ENCODE peak calls at places on chromosomes 3 and 15, in four cellular contexts. One of them, this sample, is unnamed.

GRCh38 chr3:194163697-194164096 is 27.7 kb downstream of the HES1 start:
- DNase-seq in spleen: no peak
- DNase-seq in CD8-positive, alpha-beta T cell: no peak
- DNase-seq in GM20000: no peak
- DNase-seq in this sample: no peak

GRCh38 chr15:70083423-70083822 is 14.3 kb downstream of the TLE3 start:
- DNase-seq in CD8-positive, alpha-beta T cell: no peak
- DNase-seq in GM20000: no peak
- DNase-seq in spleen: no peak
- DNase-seq in this sample: no peak

GRCh38 chr3:100865442-100865841 is 127.8 kb downstream of the ABI3BP start:
- DNase-seq in spleen: no peak
- DNase-seq in GM20000: no peak
- DNase-seq in CD8-positive, alpha-beta T cell: no peak
- DNase-seq in this sample: no peak

GRCh38 chr3:34837848-34838741 is 801.2 kb upstream of the ARPP21 start:
- DNase-seq in spleen: no peak
- DNase-seq in GM20000: no peak
- DNase-seq in CD8-positive, alpha-beta T cell: no peak
- DNase-seq in this sample: no peak

GRCh38 chr3:74377701-74378100 is 236.8 kb downstream of the CNTN3 start:
- DNase-seq in spleen: no peak
- DNase-seq in GM20000: no peak
- DNase-seq in CD8-positive, alpha-beta T cell: no peak
- DNase-seq in this sample: no peak

GRCh38 chr3:55609230-55610100 is 122.4 kb upstream of the WNT5A start:
- DNase-seq in GM20000: no peak
- DNase-seq in CD8-positive, alpha-beta T cell: no peak
- DNase-seq in spleen: no peak
- DNase-seq in this sample: no peak

GRCh38 chr15:80512729-80513670 is 108.8 kb downstream of the ARNT2 start:
- DNase-seq in CD8-positive, alpha-beta T cell: no peak
- DNase-seq in spleen: no peak
- DNase-seq in GM20000: no peak
- DNase-seq in this sample: no peak

GRCh38 chr3:23928525-23928924 is 11.6 kb downstream of the RPL15 start:
- DNase-seq in CD8-positive, alpha-beta T cell: no peak
- DNase-seq in GM20000: no peak
- DNase-seq in spleen: no peak
- DNase-seq in this sample: no peak

GRCh38 chr3:180417241-180417640 is 184.7 kb upstream of the TTC14 start:
- DNase-seq in GM20000: no peak
- DNase-seq in CD8-positive, alpha-beta T cell: no peak
- DNase-seq in spleen: no peak
- DNase-seq in this sample: no peak

GRCh38 chr3:126146034-126146433 is 34.4 kb downstream of the ALDH1L1 start:
- DNase-seq in CD8-positive, alpha-beta T cell: no peak
- DNase-seq in spleen: peak; percentile 46
- DNase-seq in GM20000: no peak
- DNase-seq in this sample: peak; percentile 53

GRCh38 chr15:59222106-59222505 is 15.5 kb downstream of the LDHAL6B start:
- DNase-seq in spleen: no peak
- DNase-seq in GM20000: no peak
- DNase-seq in CD8-positive, alpha-beta T cell: no peak
- DNase-seq in this sample: no peak

GRCh38 chr3:115062412-115062956 is 84.6 kb downstream of the ZBTB20 start:
- DNase-seq in GM20000: no peak
- DNase-seq in spleen: no peak
- DNase-seq in CD8-positive, alpha-beta T cell: no peak
- DNase-seq in this sample: no peak

GRCh38 chr3:81788044-81788443 is 26.6 kb upstream of the GBE1 start:
- DNase-seq in GM20000: no peak
- DNase-seq in spleen: no peak
- DNase-seq in CD8-positive, alpha-beta T cell: no peak
- DNase-seq in this sample: no peak

DNA sequence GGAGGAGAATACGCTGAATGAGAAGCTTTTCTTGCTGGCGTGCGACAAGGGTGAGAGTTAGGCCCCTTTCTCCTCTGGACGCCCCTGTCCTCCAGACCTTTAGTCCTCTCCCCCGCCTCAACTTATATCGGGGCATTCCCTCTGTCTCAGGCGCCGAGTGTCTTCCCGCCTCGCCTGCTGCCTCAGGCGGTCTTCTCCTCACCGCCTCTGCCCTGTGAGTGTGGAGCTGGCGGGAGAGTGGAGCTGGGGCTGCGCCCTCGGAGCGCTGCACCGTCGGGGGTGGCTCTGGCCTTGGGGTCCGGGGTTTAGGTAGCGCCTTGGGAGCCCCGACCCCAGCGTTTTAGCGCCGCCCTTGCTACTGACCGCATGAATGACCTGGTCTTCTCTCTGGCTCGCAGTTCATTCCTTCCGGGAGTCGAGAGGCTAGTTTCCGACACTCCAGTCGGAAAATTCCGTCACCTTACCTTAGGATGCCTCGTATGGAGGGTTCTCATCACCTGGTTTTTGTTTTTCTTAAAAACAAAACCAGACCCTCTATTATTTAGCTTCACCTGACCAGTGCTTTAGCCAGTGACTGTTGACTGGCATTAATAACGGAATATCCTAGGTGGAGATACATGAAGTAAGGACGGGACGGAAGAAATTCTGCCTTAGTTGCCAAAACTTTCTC is 983 bp downstream of the TRPC1 start:
- DNase-seq in CD8-positive, alpha-beta T cell: peak; percentile 0
- DNase-seq in GM20000: peak; percentile 58
- DNase-seq in spleen: peak; percentile 78
- DNase-seq in this sample: no peak
- TF ChIP-seq CTCF in CD8-positive, alpha-beta T cell: no peak
- TF ChIP-seq CTCF in GM20000: no peak
- TF ChIP-seq CTCF in spleen: no peak
- TF ChIP-seq CTCF in this sample: peak; percentile 51

DNA sequence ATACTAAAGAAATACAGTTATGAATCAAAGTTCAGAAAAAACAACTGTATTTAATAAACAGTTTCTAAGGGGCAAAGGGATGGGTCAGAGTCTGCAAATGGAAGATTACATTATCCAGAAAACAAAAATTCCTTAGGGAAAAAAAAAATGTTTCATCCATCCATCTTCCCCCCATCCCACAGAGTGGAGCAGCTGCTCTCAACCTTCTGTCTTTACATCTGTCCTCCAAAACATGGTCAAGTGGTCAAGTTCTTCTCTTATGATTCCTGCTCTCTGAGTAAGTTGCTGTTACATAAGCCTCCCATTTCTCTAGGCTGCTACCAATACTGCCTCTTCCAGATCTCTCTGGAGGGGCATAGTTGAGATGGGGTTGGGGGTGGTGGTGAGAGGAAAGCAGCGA is 109.2 kb downstream of the ST8SIA2 start:
- DNase-seq in GM20000: no peak
- DNase-seq in spleen: no peak
- DNase-seq in CD8-positive, alpha-beta T cell: no peak
- DNase-seq in this sample: no peak
- TF ChIP-seq CTCF in GM20000: no peak
- TF ChIP-seq CTCF in spleen: no peak
- TF ChIP-seq CTCF in CD8-positive, alpha-beta T cell: no peak
- TF ChIP-seq CTCF in this sample: no peak

GRCh38 chr3:52240059-52240885 is 1.3 kb upstream of the TWF2 start:
- DNase-seq in CD8-positive, alpha-beta T cell: no peak
- DNase-seq in GM20000: no peak
- DNase-seq in spleen: peak; percentile 69
- DNase-seq in this sample: peak; percentile 29
- TF ChIP-seq CTCF in CD8-positive, alpha-beta T cell: no peak
- TF ChIP-seq CTCF in GM20000: no peak
- TF ChIP-seq CTCF in spleen: no peak
- TF ChIP-seq CTCF in this sample: no peak

GRCh38 chr3:124767259-124767658 is 37.0 kb downstream of the UMPS start:
- DNase-seq in GM20000: no peak
- DNase-seq in CD8-positive, alpha-beta T cell: no peak
- DNase-seq in spleen: no peak
- DNase-seq in this sample: no peak

GRCh38 chr3:124770341-124771082 is 40.3 kb downstream of the UMPS start:
- DNase-seq in CD8-positive, alpha-beta T cell: no peak
- DNase-seq in GM20000: no peak
- DNase-seq in spleen: peak; percentile 68
- DNase-seq in this sample: no peak

GRCh38 chr3:124767691-124768090 is 37.4 kb downstream of the UMPS start:
- DNase-seq in spleen: peak; percentile 51
- DNase-seq in GM20000: no peak
- DNase-seq in CD8-positive, alpha-beta T cell: no peak
- DNase-seq in this sample: no peak

GRCh38 chr3:124769462-124769861 is 39.2 kb downstream of the UMPS start:
- DNase-seq in GM20000: no peak
- DNase-seq in CD8-positive, alpha-beta T cell: no peak
- DNase-seq in spleen: peak; percentile 45
- DNase-seq in this sample: no peak

DNA sequence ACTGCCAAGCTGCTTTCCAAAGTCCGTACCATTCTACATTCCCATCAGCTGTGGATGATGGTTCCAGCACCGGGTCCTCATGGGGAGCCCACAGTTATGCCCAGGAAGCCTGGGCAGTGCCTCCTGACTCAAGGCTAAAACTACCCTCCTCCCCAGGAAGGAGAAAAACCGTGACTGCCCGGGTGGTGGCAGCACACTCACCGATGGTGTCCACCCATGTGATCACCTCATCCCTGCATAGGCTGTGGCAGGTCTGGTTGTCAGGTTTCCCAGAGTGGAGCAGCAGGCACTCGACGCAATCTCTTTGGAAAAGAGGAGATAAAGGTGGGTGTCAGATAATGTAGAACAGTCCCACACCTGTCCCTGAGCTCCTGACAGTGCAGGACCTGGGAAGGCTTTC is 38.6 kb downstream of the UMPS start:
- DNase-seq in spleen: peak; percentile 59
- DNase-seq in GM20000: peak; percentile 68
- DNase-seq in CD8-positive, alpha-beta T cell: no peak
- DNase-seq in this sample: no peak
- TF ChIP-seq CTCF in spleen: no peak
- TF ChIP-seq CTCF in GM20000: peak; percentile 32
- TF ChIP-seq CTCF in CD8-positive, alpha-beta T cell: no peak
- TF ChIP-seq CTCF in this sample: peak; percentile 51

This sample was measured in chondrocyte.